ENCODE peak calls at places on chromosomes 3 and 15, in eight cellular contexts. Q is osteoblast; P is naive thymus-derived CD4-positive, alpha-beta T cell; B is GM12878; Y is uterus; M is Panc1; I is GM23248; T is SJSA1. E is an unnamed sample. For H3K4me1, the result is how much of the 10 kb centered on the place peaks cover.

GRCh38 chr15:42891569-42891968 is 29.0 kb downstream of the TTBK2 start:
- DNase-seq in Q (no peak), P (no peak), B (no peak), Y (no peak), M (no peak), I (peak), T (peak), E (no peak)

GRCh38 chr3:162517110-162517509 is 1020.5 kb downstream of the OTOL1 start:
- DNase-seq in Q (no peak), P (no peak), B (no peak), Y (no peak), M (no peak), I (peak), T (no peak), E (no peak)

GRCh38 chr3:59253523-59253922 is 203.7 kb upstream of the CFAP20DC start:
- DNase-seq in Q (no peak), P (no peak), B (no peak), Y (no peak), M (no peak), I (no peak), T (no peak), E (no peak)

GRCh38 chr3:101340591-101340990 is 20.2 kb upstream of the IMPG2 start:
- DNase-seq in Q (peak), P (no peak), B (no peak), Y (no peak), M (no peak), I (peak), T (no peak), E (no peak)

GRCh38 chr3:195403841-195404408 is 38.9 kb downstream of the ACAP2 start:
- DNase-seq in Q (no peak), P (no peak), B (no peak), Y (no peak), M (no peak), I (no peak), T (no peak), E (no peak)

GRCh38 chr3:31248619-31248992 is 284.1 kb upstream of the STT3B start:
- DNase-seq in Q (no peak), P (no peak), B (no peak), Y (no peak), M (no peak), I (no peak), T (no peak), E (no peak)

GRCh38 chr15:92951800-92952199 is 51.7 kb downstream of the CHD2 start:
- DNase-seq in Q (no peak), P (no peak), B (no peak), Y (no peak), M (no peak), I (no peak), T (no peak), E (no peak)

GRCh38 chr3:47817609-47818008 is 14.7 kb downstream of the DHX30 start:
- DNase-seq in Q (no peak), P (no peak), B (no peak), Y (no peak), M (no peak), I (no peak), T (no peak), E (no peak)

GRCh38 chr3:37301980-37302379 is 127.6 kb upstream of the LRRFIP2 start:
- DNase-seq in Q (no peak), P (no peak), B (no peak), Y (no peak), M (no peak), I (no peak), T (no peak), E (no peak)

GRCh38 chr3:122169911-122170310 is 13.6 kb upstream of the CASR start:
- DNase-seq in Q (no peak), P (no peak), B (no peak), Y (no peak), M (no peak), I (peak), T (no peak), E (no peak)

GRCh38 chr3:152331975-152332374 is 63.2 kb downstream of the MBNL1 start:
- DNase-seq in Q (no peak), P (no peak), B (no peak), Y (no peak), M (no peak), I (peak), T (no peak), E (no peak)

GRCh38 chr3:172760406-172760805 is 9.9 kb downstream of the ECT2 start:
- DNase-seq in Q (no peak), P (no peak), B (no peak), Y (no peak), M (no peak), I (peak), T (no peak), E (no peak)

GRCh38 chr15:65576669-65577068 is 34.3 kb downstream of the INTS14 start:
- DNase-seq in Q (peak), P (no peak), B (no peak), Y (no peak), M (no peak), I (peak), T (peak), E (no peak)
- H3K4me1 ChIP-seq in Q (under half), P (under half), B (under half), Y (under half), M (under half), I (under half), T (under half), E (under half)

GRCh38 chr3:71447803-71448202 is 135.7 kb downstream of the FOXP1 start:
- DNase-seq in Q (no peak), P (no peak), B (no peak), Y (no peak), M (no peak), I (no peak), T (no peak), E (no peak)

GRCh38 chr3:71446734-71447133 is 136.8 kb downstream of the FOXP1 start:
- DNase-seq in Q (no peak), P (no peak), B (no peak), Y (no peak), M (no peak), I (no peak), T (no peak), E (no peak)

GRCh38 chr3:71446260-71446659 is 137.3 kb downstream of the FOXP1 start:
- DNase-seq in Q (no peak), P (no peak), B (no peak), Y (no peak), M (no peak), I (no peak), T (no peak), E (no peak)

GRCh38 chr3:71444861-71445259 is 138.7 kb downstream of the FOXP1 start:
- DNase-seq in Q (no peak), P (no peak), B (no peak), Y (no peak), M (no peak), I (no peak), T (no peak), E (no peak)

GRCh38 chr3:71447197-71447596 is 136.3 kb downstream of the FOXP1 start:
- DNase-seq in Q (no peak), P (no peak), B (no peak), Y (no peak), M (no peak), I (no peak), T (no peak), E (no peak)
- H3K4me1 ChIP-seq in Q (under half), P (half or more), B (under half), Y (under half), M (under half), I (under half), T (under half), E (under half)

GRCh38 chr15:59338414-59338813 is 34.3 kb downstream of the MYO1E start:
- DNase-seq in Q (no peak), P (no peak), B (no peak), Y (no peak), M (no peak), I (no peak), T (no peak), E (no peak)
- H3K4me1 ChIP-seq in Q (under half), P (under half), B (under half), Y (under half), M (under half), I (under half), T (under half), E (under half)

GRCh38 chr3:128782282-128783146 is 56.5 kb downstream of the RAB7A start:
- DNase-seq in Q (no peak), P (no peak), B (no peak), Y (no peak), M (no peak), I (no peak), T (no peak), E (no peak)
- H3K4me1 ChIP-seq in Q (under half), P (under half), B (under half), Y (under half), M (under half), I (under half), T (under half), E (under half)

GRCh38 chr3:18998069-18998468 is 150.2 kb upstream of the KCNH8 start:
- DNase-seq in Q (no peak), P (no peak), B (no peak), Y (no peak), M (no peak), I (no peak), T (no peak), E (no peak)
- H3K4me1 ChIP-seq in Q (under half), P (under half), B (under half), Y (under half), M (under half), I (under half), T (under half), E (under half)

DNA sequence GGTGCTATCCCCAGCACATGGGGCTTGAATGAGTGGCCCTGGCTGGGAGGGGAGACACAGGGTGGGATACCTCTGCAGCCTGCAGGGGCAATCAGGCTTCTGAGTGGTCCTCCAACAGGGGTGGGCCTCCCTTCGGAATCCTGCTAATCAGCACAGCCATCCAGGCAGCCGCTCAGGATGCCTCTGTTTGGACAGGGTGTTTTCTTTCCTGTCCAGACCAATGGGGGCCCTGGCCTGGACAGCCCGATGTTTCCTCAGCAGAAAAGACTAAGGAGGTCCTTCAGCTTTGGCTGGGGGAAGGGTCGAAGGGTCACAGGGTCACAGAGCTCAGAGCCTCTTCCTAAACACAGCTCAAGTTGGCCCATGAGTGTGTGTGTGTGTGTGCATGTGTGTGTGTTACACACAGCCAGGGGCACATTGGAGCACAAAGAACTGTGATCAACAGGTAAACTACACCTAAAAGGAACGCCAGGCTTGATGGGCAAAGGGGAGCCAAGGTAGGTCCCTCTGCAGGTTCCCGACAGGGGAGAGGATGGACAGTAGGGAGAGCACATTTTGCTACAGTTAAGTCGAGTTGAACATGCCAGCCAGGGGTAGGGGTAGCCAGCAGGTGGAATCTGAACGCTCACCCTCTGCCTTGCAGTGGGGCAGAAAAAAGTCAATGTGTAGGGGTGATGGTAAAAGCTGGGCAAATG is 1.1 kb upstream of the HAPLN3 start:
- DNase-seq in Q (peak), P (no peak), B (no peak), Y (no peak), M (no peak), I (no peak), T (no peak), E (no peak)
- H3K4me1 ChIP-seq in Q (under half), P (under half), B (under half), Y (under half), M (half or more), I (under half), T (under half), E (under half)

E was measured in iPS DF 6.9.